ENCODE peak calls at places on chromosomes 4 and X, in seven cellular contexts. L, H, C, J, G, X and Z are unnamed samples.

GRCh38 chr4:48297447-48297846 is 27.8 kb upstream of the TEC start:
- DNase-seq in X (no peak), H (no peak), G (peak; percentile 50), J (no peak), C (peak; percentile 18), L (no peak), Z (no peak)

GRCh38 chr4:169059294-169060201 is 49.5 kb upstream of the CBR4 start:
- DNase-seq in J (no peak), L (peak; percentile 72), C (peak; percentile 29), H (peak; percentile 71), X (peak; percentile 35), G (peak; percentile 29), Z (no peak)

GRCh38 chr4:1758306-1759121 is 34.6 kb upstream of the FGFR3 start:
- DNase-seq in J (no peak), L (no peak), H (no peak), C (no peak), G (no peak), X (no peak), Z (no peak)

GRCh38 chrX:121365572-121366161 is 318.3 kb downstream of the GLUD2 start:
- DNase-seq in H (no peak), G (no peak), X (no peak), L (no peak), J (no peak), C (no peak), Z (no peak)

GRCh38 chrX:103864886-103865534 is 33.0 kb upstream of the RAB9B start:
- DNase-seq in L (no peak), C (no peak), H (no peak), J (no peak), X (no peak), G (peak; percentile 74), Z (no peak)

GRCh38 chrX:30973784-30974427 is 84.9 kb upstream of the TAB3 start:
- DNase-seq in X (no peak), G (no peak), C (no peak), L (no peak), H (no peak), J (no peak), Z (no peak)

GRCh38 chrX:142483965-142484364 is 278.9 kb upstream of the MAGEC2 start:
- DNase-seq in L (no peak), H (no peak), G (no peak), J (no peak), X (no peak), C (no peak), Z (no peak)

GRCh38 chrX:13432776-13433605 is 113.1 kb upstream of the ATXN3L start:
- DNase-seq in L (no peak), G (peak; percentile 60), J (peak; percentile 84), X (no peak), H (no peak), C (peak; percentile 36), Z (no peak)

GRCh38 chr4:62118558-62118957 is 918.4 kb downstream of the ADGRL3 start:
- DNase-seq in J (no peak), X (no peak), C (peak; percentile 34), G (no peak), L (no peak), H (no peak), Z (no peak)

GRCh38 chr4:41882622-41883347 is 52.4 kb upstream of the TMEM33 start:
- DNase-seq in J (peak; percentile 19), H (peak; percentile 40), G (peak; percentile 33), L (no peak), C (peak; percentile 70), X (no peak), Z (peak; percentile 80)

GRCh38 chr4:188911707-188912106 is 772.5 kb downstream of the TRIML1 start:
- DNase-seq in G (no peak), C (no peak), J (no peak), H (no peak), X (no peak), L (no peak), Z (no peak)
- H3K27me3 ChIP-seq in G (no peaks in the 10 kb centered on the region), C (no peaks in the 10 kb centered on the region), J (no peaks in the 10 kb centered on the region), H (no peaks in the 10 kb centered on the region), X (no peaks in the 10 kb centered on the region), L (no peaks in the 10 kb centered on the region), Z (no peaks in the 10 kb centered on the region)

DNA sequence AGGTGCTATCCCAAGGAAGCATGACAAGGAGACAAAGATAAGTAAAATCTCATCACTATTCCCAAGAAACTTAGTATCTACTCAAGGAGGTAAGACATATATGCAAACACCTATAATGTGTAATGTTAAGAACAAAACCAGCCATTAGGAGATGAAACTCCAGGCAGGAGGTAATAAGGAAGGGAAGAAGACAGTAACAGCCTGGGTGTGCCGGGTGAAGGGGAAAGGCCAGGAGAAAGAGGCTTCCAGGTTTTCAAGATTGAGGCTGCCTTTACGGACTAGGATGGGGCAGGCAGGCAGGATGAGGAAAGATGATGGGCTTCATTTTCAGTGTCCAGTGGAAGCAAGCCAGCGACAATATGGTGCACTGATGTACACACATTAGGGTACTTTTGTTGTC is 62.5 kb downstream of the LEF1 start:
- DNase-seq in G (no peak), H (no peak), X (no peak), J (no peak), C (no peak), L (no peak), Z (no peak)
- H3K27me3 ChIP-seq in G (no peaks in the 10 kb centered on the region), H (no peaks in the 10 kb centered on the region), X (peaks cover 28% of the 10 kb centered on the region), J (no peaks in the 10 kb centered on the region), C (peaks cover 25% of the 10 kb centered on the region), L (peaks cover 2% of the 10 kb centered on the region), Z (peaks cover 85% of the 10 kb centered on the region)

DNA sequence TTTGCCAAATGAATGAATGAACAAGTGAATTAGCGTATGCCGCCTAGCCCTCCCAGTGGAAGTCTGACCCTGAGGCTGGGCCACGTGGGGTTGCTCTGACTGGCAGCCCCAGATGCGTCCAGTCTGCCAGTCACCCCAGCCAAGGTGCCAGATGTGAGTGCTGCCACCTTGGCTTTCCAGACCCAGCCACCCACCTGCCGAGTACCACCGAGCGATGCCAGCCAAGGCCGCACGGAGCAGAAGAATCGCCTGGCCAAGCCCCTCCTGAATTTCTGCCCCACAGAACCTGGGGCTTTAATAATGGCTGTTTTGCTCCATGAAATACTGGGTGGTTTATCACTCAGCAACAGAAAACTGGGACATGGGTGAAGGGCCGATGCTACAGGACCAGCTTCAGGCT is 59.3 kb downstream of the ADRA2C start:
- DNase-seq in G (no peak), L (no peak), C (no peak), J (no peak), H (peak; percentile 6), X (no peak), Z (no peak)
- H3K27me3 ChIP-seq in G (peaks cover 16% of the 10 kb centered on the region), L (peaks cover 21% of the 10 kb centered on the region), C (peaks cover 48% of the 10 kb centered on the region), J (no peaks in the 10 kb centered on the region), H (peaks cover 6% of the 10 kb centered on the region), X (peaks cover 35% of the 10 kb centered on the region), Z (no peaks in the 10 kb centered on the region)

GRCh38 chrX:19121898-19122640 is at the start of gene ADGRG2:
- DNase-seq in G (peak; percentile 8), C (peak; percentile 49), X (peak; percentile 30), L (peak; percentile 66), J (peak; percentile 43), H (peak; percentile 57), Z (peak; percentile 42)
- H3K27me3 ChIP-seq in G (peaks cover 32% of the 10 kb centered on the region), C (peaks cover 53% of the 10 kb centered on the region), X (peaks cover 24% of the 10 kb centered on the region), L (no peaks in the 10 kb centered on the region), J (peaks cover 9% of the 10 kb centered on the region), H (no peaks in the 10 kb centered on the region), Z (peaks cover 24% of the 10 kb centered on the region)

DNA sequence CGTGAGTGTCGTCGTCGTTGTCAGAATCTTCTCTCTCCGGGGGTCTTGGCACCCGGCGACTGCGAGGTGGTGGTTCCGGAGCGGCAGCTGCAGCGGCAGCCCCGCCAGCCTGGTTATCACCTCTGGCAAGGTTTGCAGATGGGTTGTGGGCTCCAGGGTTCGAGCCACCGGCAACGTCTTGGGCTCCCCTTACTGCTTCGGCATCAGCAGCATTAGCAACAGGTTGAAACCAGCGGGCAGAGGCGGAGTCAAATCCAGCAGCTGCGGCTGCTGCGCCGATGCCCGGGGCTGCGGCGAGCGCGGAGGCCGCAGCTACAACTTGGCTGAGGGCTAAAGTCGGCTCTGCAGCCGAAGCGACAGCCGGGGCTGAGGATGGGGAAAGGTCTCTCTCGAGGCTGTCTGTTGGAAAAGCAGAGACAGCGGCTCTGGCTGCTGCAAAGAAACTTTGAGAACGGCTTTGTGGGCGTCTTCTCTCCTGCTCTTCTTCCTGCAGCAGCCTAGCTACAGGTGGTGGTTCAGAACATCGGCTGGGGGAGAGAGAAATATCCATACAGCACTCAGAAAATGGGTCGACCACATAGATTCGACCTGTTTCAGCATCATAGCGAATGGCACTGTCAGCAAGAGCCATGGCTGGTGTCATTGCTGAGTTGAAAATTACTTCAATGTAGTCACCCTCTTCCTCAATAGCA is 3.6 kb downstream of the IRS4 start:
- DNase-seq in C (no peak), J (no peak), H (peak; percentile 15), X (no peak), L (no peak), G (no peak), Z (no peak)
- H3K27me3 ChIP-seq in C (peaks cover 74% of the 10 kb centered on the region), J (peaks cover 45% of the 10 kb centered on the region), H (peaks cover 20% of the 10 kb centered on the region), X (peaks cover 84% of the 10 kb centered on the region), L (peaks cover 39% of the 10 kb centered on the region), G (peaks cover 58% of the 10 kb centered on the region), Z (peaks cover 43% of the 10 kb centered on the region)

GRCh38 chrX:69366183-69366582 is 137.9 kb upstream of the NALF2 start:
- DNase-seq in J (no peak), H (no peak), X (no peak), L (no peak), C (no peak), G (no peak), Z (no peak)
- H3K27me3 ChIP-seq in J (no peaks in the 10 kb centered on the region), H (no peaks in the 10 kb centered on the region), X (no peaks in the 10 kb centered on the region), L (no peaks in the 10 kb centered on the region), C (peaks cover 21% of the 10 kb centered on the region), G (no peaks in the 10 kb centered on the region), Z (no peaks in the 10 kb centered on the region)

GRCh38 chrX:68697036-68697435 is 49.6 kb downstream of the STARD8 start:
- DNase-seq in C (no peak), H (no peak), L (no peak), J (no peak), G (no peak), X (no peak), Z (no peak)

GRCh38 chrX:68703369-68703768 is 55.9 kb downstream of the STARD8 start:
- DNase-seq in X (peak; percentile 34), C (no peak), G (no peak), L (no peak), H (peak; percentile 56), J (no peak), Z (no peak)

GRCh38 chrX:68698955-68699354 is 51.5 kb downstream of the STARD8 start:
- DNase-seq in C (no peak), G (no peak), H (no peak), L (no peak), J (no peak), X (no peak), Z (no peak)

GRCh38 chrX:68697465-68698125 is 50.1 kb downstream of the STARD8 start:
- DNase-seq in X (no peak), G (no peak), L (no peak), H (no peak), J (no peak), C (no peak), Z (no peak)

DNA sequence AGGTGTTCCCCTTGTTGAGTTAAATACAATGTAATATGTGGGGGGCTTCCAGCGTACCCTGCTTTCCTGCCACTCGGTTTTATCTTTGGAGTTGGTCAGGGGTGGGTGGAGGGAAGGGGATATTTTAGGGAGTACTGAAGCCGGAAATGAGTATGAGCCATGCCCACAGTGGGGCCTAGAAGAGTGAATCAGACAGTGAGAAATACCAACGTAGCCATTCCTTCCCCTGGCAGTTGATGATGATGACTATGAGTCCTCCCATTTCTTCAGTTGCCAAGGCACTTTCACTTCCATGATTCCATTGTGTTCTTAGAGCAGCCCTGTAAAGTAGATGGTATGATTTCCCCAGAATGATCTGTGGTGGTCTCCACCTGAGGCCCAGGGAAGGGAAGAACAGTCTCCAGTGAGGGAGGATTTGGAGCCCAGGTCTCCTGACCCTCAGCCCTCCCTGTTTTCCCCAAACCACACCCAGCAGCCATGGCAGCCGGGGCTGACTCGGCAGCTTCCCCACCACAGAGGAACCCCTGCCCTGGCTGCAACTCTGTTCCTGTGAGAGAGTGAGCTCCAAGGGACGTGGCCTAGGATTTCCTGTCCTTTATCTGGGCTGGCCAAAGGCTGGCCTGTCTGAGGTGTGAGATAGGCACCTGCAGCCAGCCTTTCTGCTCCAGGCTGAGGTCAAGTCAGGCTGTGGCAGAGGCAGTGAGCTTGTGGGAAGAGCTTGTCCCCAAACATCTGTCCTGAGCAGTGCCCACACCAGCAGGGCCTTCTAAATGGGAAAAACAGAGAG is 52.7 kb downstream of the STARD8 start:
- DNase-seq in J (peak; percentile 56), G (no peak), H (no peak), L (no peak), X (no peak), C (no peak), Z (no peak)
- H3K27me3 ChIP-seq in J (no peaks in the 10 kb centered on the region), G (no peaks in the 10 kb centered on the region), H (no peaks in the 10 kb centered on the region), L (no peaks in the 10 kb centered on the region), X (no peaks in the 10 kb centered on the region), C (no peaks in the 10 kb centered on the region), Z (no peaks in the 10 kb centered on the region)